ENCODE peak calls at places on chromosome 16, in seven cellular contexts. One of them, this sample, is unnamed.

GRCh38 chr16:31876955-31877828 is 3.6 kb downstream of the ZNF267 start:
- DNase-seq in H1: no peak
- DNase-seq in SK-N-SH: no peak
- DNase-seq in HepG2: peak
- DNase-seq in NT2/D1: no peak
- DNase-seq in GM12878: peak
- DNase-seq in HCT116: no peak
- DNase-seq in this sample: no peak

GRCh38 chr16:48435319-48435682 is 50.1 kb upstream of the SIAH1 start:
- DNase-seq in SK-N-SH: no peak
- DNase-seq in NT2/D1: no peak
- DNase-seq in HepG2: no peak
- DNase-seq in H1: no peak
- DNase-seq in HCT116: no peak
- DNase-seq in GM12878: no peak
- DNase-seq in this sample: no peak

GRCh38 chr16:66476328-66477027 is 49.4 kb downstream of the BEAN1 start:
- DNase-seq in SK-N-SH: peak
- DNase-seq in GM12878: no peak
- DNase-seq in H1: peak
- DNase-seq in HepG2: no peak
- DNase-seq in HCT116: no peak
- DNase-seq in NT2/D1: no peak
- DNase-seq in this sample: peak

GRCh38 chr16:46673320-46674013 is 15.5 kb downstream of the VPS35 start:
- DNase-seq in GM12878: peak
- DNase-seq in H1: peak
- DNase-seq in HepG2: peak
- DNase-seq in SK-N-SH: peak
- DNase-seq in HCT116: peak
- DNase-seq in NT2/D1: peak
- DNase-seq in this sample: peak

GRCh38 chr16:27374231-27374793 is 27.7 kb upstream of the IL21R start:
- DNase-seq in GM12878: peak
- DNase-seq in SK-N-SH: no peak
- DNase-seq in HCT116: no peak
- DNase-seq in NT2/D1: no peak
- DNase-seq in HepG2: no peak
- DNase-seq in H1: no peak
- DNase-seq in this sample: no peak

GRCh38 chr16:60945225-60945624 is 1091.0 kb downstream of the CDH8 start:
- DNase-seq in H1: peak
- DNase-seq in SK-N-SH: no peak
- DNase-seq in NT2/D1: peak
- DNase-seq in GM12878: no peak
- DNase-seq in HepG2: peak
- DNase-seq in HCT116: no peak
- DNase-seq in this sample: peak

GRCh38 chr16:86901483-86901882 is 323.1 kb downstream of the FOXL1 start:
- DNase-seq in GM12878: no peak
- DNase-seq in H1: no peak
- DNase-seq in NT2/D1: no peak
- DNase-seq in HepG2: no peak
- DNase-seq in HCT116: no peak
- DNase-seq in SK-N-SH: no peak
- DNase-seq in this sample: peak

GRCh38 chr16:11298143-11298900 is 17.2 kb upstream of the PRM1 start:
- DNase-seq in GM12878: no peak
- DNase-seq in HCT116: no peak
- DNase-seq in NT2/D1: no peak
- DNase-seq in H1: no peak
- DNase-seq in SK-N-SH: no peak
- DNase-seq in HepG2: no peak
- DNase-seq in this sample: no peak

GRCh38 chr16:48153689-48154265 is 2.0 kb downstream of the ABCC12 start:
- DNase-seq in SK-N-SH: no peak
- DNase-seq in H1: no peak
- DNase-seq in HepG2: no peak
- DNase-seq in GM12878: no peak
- DNase-seq in HCT116: no peak
- DNase-seq in NT2/D1: no peak
- DNase-seq in this sample: no peak

GRCh38 chr16:56862776-56863175 is 2.2 kb upstream of the SLC12A3 start:
- DNase-seq in GM12878: no peak
- DNase-seq in H1: no peak
- DNase-seq in NT2/D1: no peak
- DNase-seq in HCT116: no peak
- DNase-seq in SK-N-SH: no peak
- DNase-seq in HepG2: no peak
- DNase-seq in this sample: no peak

GRCh38 chr16:76535-77272 is 1.3 kb upstream of the MPG start:
- DNase-seq in HCT116: no peak
- DNase-seq in GM12878: no peak
- DNase-seq in H1: no peak
- DNase-seq in HepG2: peak
- DNase-seq in SK-N-SH: no peak
- DNase-seq in NT2/D1: no peak
- DNase-seq in this sample: peak

GRCh38 chr16:14302031-14302398 is 230.9 kb downstream of the MRTFB start:
- DNase-seq in GM12878: no peak
- DNase-seq in H1: no peak
- DNase-seq in HCT116: no peak
- DNase-seq in SK-N-SH: peak
- DNase-seq in NT2/D1: no peak
- DNase-seq in HepG2: peak
- DNase-seq in this sample: peak

GRCh38 chr16:52649870-52650269 is 102.9 kb upstream of the TOX3 start:
- DNase-seq in SK-N-SH: no peak
- DNase-seq in HepG2: peak
- DNase-seq in H1: no peak
- DNase-seq in HCT116: no peak
- DNase-seq in GM12878: no peak
- DNase-seq in NT2/D1: no peak
- DNase-seq in this sample: no peak

GRCh38 chr16:81699596-81699995 is 79.5 kb upstream of the PLCG2 start:
- DNase-seq in H1: no peak
- DNase-seq in GM12878: no peak
- DNase-seq in SK-N-SH: no peak
- DNase-seq in NT2/D1: no peak
- DNase-seq in HepG2: no peak
- DNase-seq in HCT116: no peak
- DNase-seq in this sample: no peak

GRCh38 chr16:46918400-46918799 is 34.2 kb downstream of the GPT2 start:
- DNase-seq in NT2/D1: no peak
- DNase-seq in GM12878: no peak
- DNase-seq in H1: no peak
- DNase-seq in HCT116: no peak
- DNase-seq in SK-N-SH: no peak
- DNase-seq in HepG2: no peak
- DNase-seq in this sample: no peak

GRCh38 chr16:84055801-84056634 is 13.4 kb upstream of the SLC38A8 start:
- DNase-seq in SK-N-SH: no peak
- DNase-seq in NT2/D1: no peak
- DNase-seq in HCT116: no peak
- DNase-seq in H1: no peak
- DNase-seq in HepG2: no peak
- DNase-seq in GM12878: no peak
- DNase-seq in this sample: peak

GRCh38 chr16:2828876-2829430 is 1.1 kb upstream of the ZG16B start:
- DNase-seq in NT2/D1: no peak
- DNase-seq in HCT116: no peak
- DNase-seq in GM12878: no peak
- DNase-seq in H1: no peak
- DNase-seq in SK-N-SH: no peak
- DNase-seq in HepG2: no peak
- DNase-seq in this sample: no peak

DNA sequence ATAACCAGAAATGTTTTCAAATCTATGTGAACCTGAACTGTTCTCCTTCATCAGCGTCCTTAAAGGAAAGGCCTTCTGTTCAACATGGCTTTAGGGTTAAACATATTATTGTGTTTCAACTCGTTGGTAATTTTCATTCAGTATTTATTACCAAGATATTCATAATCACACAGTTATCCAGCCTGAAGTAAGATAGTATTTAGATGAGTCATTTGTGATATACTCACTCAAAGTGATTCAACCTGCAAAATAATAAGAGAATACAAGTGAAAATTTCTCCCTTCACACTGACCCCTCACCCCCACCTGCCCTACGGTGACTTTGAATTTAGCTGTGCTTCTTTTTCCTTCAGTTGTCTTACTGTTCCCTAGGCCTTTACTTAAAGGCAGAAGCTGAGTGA is 3.0 kb downstream of the CYLD start:
- DNase-seq in SK-N-SH: no peak
- DNase-seq in HepG2: no peak
- DNase-seq in HCT116: no peak
- DNase-seq in H1: no peak
- DNase-seq in NT2/D1: no peak
- DNase-seq in GM12878: no peak
- DNase-seq in this sample: no peak
- TF ChIP-seq YY1 in SK-N-SH: no peak
- TF ChIP-seq YY1 in HepG2: no peak
- TF ChIP-seq YY1 in HCT116: no peak
- TF ChIP-seq YY1 in H1: no peak
- TF ChIP-seq YY1 in NT2/D1: no peak
- TF ChIP-seq YY1 in GM12878: no peak
- TF ChIP-seq YY1 in this sample: no peak

GRCh38 chr16:68934402-68934801 is 91.1 kb downstream of the TANGO6 start:
- DNase-seq in NT2/D1: no peak
- DNase-seq in HepG2: no peak
- DNase-seq in SK-N-SH: no peak
- DNase-seq in HCT116: no peak
- DNase-seq in H1: no peak
- DNase-seq in GM12878: no peak
- DNase-seq in this sample: no peak

GRCh38 chr16:68935008-68935407 is 91.7 kb downstream of the TANGO6 start:
- DNase-seq in GM12878: no peak
- DNase-seq in NT2/D1: no peak
- DNase-seq in HCT116: no peak
- DNase-seq in H1: no peak
- DNase-seq in SK-N-SH: no peak
- DNase-seq in HepG2: no peak
- DNase-seq in this sample: no peak

GRCh38 chr16:68939921-68940320 is 96.6 kb downstream of the TANGO6 start:
- DNase-seq in H1: no peak
- DNase-seq in HepG2: no peak
- DNase-seq in NT2/D1: no peak
- DNase-seq in GM12878: no peak
- DNase-seq in SK-N-SH: no peak
- DNase-seq in HCT116: no peak
- DNase-seq in this sample: no peak

DNA sequence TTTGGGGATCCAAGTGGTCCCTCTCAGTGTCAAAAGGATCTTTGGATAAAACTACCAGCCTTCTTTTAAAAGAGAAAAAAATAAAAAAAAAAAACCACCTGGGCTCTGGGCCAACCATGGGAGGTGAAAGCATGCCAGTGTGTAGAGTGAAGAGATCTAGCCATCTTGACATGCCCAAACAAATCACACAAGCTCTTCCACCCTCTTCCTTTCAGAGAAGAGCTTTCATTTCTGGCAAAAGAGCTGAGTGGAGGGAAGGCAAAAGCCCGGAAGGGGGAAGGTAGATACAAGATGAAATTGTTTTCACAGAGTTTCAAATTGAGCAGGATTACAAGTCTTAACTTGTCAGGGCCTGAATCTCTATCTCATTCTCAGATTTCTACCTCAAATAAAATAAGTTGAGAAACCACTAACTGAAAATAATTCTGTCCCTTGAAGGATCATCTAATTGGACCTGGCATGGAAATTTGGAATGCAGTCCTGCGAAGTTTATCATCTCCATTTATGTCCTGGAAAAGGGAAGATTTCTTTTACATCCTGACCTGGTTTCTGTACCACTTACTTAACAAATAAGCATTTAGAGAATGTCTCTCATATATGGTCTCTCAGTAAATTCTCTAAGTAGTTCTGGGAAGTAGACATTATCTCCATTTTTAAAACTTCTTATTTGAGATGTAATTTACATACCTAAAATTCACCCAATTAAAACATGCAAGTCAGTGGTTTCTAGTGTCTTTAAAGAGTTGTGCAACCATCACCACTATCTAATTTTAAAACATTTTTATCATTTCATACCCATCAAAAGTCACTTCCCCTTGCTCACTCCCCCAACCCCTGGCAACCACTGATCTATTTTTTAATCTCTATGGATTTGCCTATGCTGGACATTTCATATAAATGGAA is 93.6 kb downstream of the TANGO6 start:
- DNase-seq in GM12878: no peak
- DNase-seq in H1: no peak
- DNase-seq in SK-N-SH: no peak
- DNase-seq in NT2/D1: no peak
- DNase-seq in HepG2: no peak
- DNase-seq in HCT116: no peak
- DNase-seq in this sample: no peak
- TF ChIP-seq YY1 in GM12878: no peak
- TF ChIP-seq YY1 in H1: no peak
- TF ChIP-seq YY1 in SK-N-SH: peak
- TF ChIP-seq YY1 in NT2/D1: no peak
- TF ChIP-seq YY1 in HepG2: no peak
- TF ChIP-seq YY1 in HCT116: no peak
- TF ChIP-seq YY1 in this sample: no peak

GRCh38 chr16:4435668-4436067 is 10.0 kb downstream of the DNAJA3 start:
- DNase-seq in GM12878: no peak
- DNase-seq in H1: no peak
- DNase-seq in HCT116: no peak
- DNase-seq in SK-N-SH: no peak
- DNase-seq in NT2/D1: no peak
- DNase-seq in HepG2: no peak
- DNase-seq in this sample: no peak

GRCh38 chr16:4433228-4433627 is 7.6 kb downstream of the DNAJA3 start:
- DNase-seq in H1: no peak
- DNase-seq in HCT116: no peak
- DNase-seq in SK-N-SH: no peak
- DNase-seq in HepG2: no peak
- DNase-seq in GM12878: no peak
- DNase-seq in NT2/D1: no peak
- DNase-seq in this sample: peak

GRCh38 chr16:4437366-4437765 is 11.7 kb downstream of the DNAJA3 start:
- DNase-seq in SK-N-SH: no peak
- DNase-seq in HepG2: no peak
- DNase-seq in H1: no peak
- DNase-seq in NT2/D1: no peak
- DNase-seq in GM12878: no peak
- DNase-seq in HCT116: no peak
- DNase-seq in this sample: no peak

GRCh38 chr16:4431023-4431422 is 5.4 kb downstream of the DNAJA3 start:
- DNase-seq in SK-N-SH: no peak
- DNase-seq in H1: no peak
- DNase-seq in NT2/D1: no peak
- DNase-seq in HepG2: no peak
- DNase-seq in HCT116: no peak
- DNase-seq in GM12878: no peak
- DNase-seq in this sample: no peak

GRCh38 chr16:4433914-4434787 is 8.5 kb downstream of the DNAJA3 start:
- DNase-seq in H1: no peak
- DNase-seq in NT2/D1: no peak
- DNase-seq in HepG2: no peak
- DNase-seq in HCT116: no peak
- DNase-seq in SK-N-SH: no peak
- DNase-seq in GM12878: no peak
- DNase-seq in this sample: peak
- TF ChIP-seq YY1 in H1: no peak
- TF ChIP-seq YY1 in NT2/D1: no peak
- TF ChIP-seq YY1 in HepG2: no peak
- TF ChIP-seq YY1 in HCT116: no peak
- TF ChIP-seq YY1 in SK-N-SH: no peak
- TF ChIP-seq YY1 in GM12878: no peak
- TF ChIP-seq YY1 in this sample: peak

GRCh38 chr16:49608095-49608494 is 234.5 kb downstream of the C16orf78 start:
- DNase-seq in HepG2: no peak
- DNase-seq in HCT116: no peak
- DNase-seq in H1: peak
- DNase-seq in SK-N-SH: no peak
- DNase-seq in NT2/D1: no peak
- DNase-seq in GM12878: no peak
- DNase-seq in this sample: no peak
- TF ChIP-seq YY1 in HepG2: no peak
- TF ChIP-seq YY1 in HCT116: no peak
- TF ChIP-seq YY1 in H1: no peak
- TF ChIP-seq YY1 in SK-N-SH: no peak
- TF ChIP-seq YY1 in NT2/D1: no peak
- TF ChIP-seq YY1 in GM12878: no peak
- TF ChIP-seq YY1 in this sample: no peak

This sample was measured in K562.